ENCODE peak calls at places on chromosome 7, in ten cellular contexts. Q is lower leg skin; V is CD8-positive, alpha-beta T cell; P is A549; Y is heart left ventricle; J is astrocyte of the spinal cord; B is transverse colon; U is BJ; Z is fibroblast of lung; F is fibroblast of pulmonary artery. T is an unnamed sample.

GRCh38 chr7:29158748-29159147 is 12.4 kb upstream of the CPVL start:
- DNase-seq in Y (no peak), Z (no peak), V (no peak), P (no peak), Q (no peak), F (no peak), U (no peak), B (no peak), J (no peak), T (no peak)

GRCh38 chr7:141975806-141976523 is 2.4 kb upstream of the TAS2R38 start:
- DNase-seq in V (peak; percentile 47), P (peak; percentile 79), Z (peak; percentile 36), Y (peak; percentile 42), J (peak; percentile 60), U (no peak), B (peak; percentile 83), F (peak; percentile 29), Q (peak; percentile 30), T (no peak)

GRCh38 chr7:41570766-41571165 is 132.1 kb downstream of the INHBA start:
- DNase-seq in V (no peak), Y (no peak), P (no peak), U (no peak), B (no peak), Z (no peak), J (no peak), F (no peak), Q (no peak), T (no peak)

GRCh38 chr7:8303904-8304528 is 42.0 kb upstream of the ICA1 start:
- DNase-seq in V (no peak), Z (no peak), Q (no peak), F (no peak), B (no peak), Y (no peak), U (no peak), P (peak; percentile 10), J (no peak), T (no peak)

GRCh38 chr7:74587435-74588126 is 69.9 kb upstream of the GTF2I start:
- DNase-seq in Y (peak; percentile 88), B (peak; percentile 81), V (no peak), U (peak; percentile 65), Q (peak; percentile 79), F (peak; percentile 94), J (peak; percentile 90), Z (peak; percentile 91), P (peak; percentile 96), T (peak; percentile 37)

GRCh38 chr7:20172736-20173334 is 44.3 kb downstream of the MACC1 start:
- DNase-seq in Z (peak; percentile 57), Y (no peak), P (peak; percentile 61), F (peak; percentile 66), U (no peak), J (peak; percentile 66), B (peak; percentile 62), Q (peak; percentile 32), V (no peak), T (no peak)

GRCh38 chr7:18762189-18762588 is 266.6 kb downstream of the HDAC9 start:
- DNase-seq in P (no peak), Y (no peak), B (no peak), Z (peak; percentile 95), J (peak; percentile 85), Q (no peak), U (no peak), F (peak; percentile 87), V (no peak), T (no peak)

GRCh38 chr7:47344171-47344955 is 237.5 kb downstream of the TNS3 start:
- DNase-seq in U (no peak), J (no peak), P (no peak), Y (no peak), F (no peak), Z (no peak), Q (no peak), B (peak; percentile 3), V (no peak), T (no peak)

GRCh38 chr7:84855758-84856157 is 331.1 kb downstream of the SEMA3D start:
- DNase-seq in Q (no peak), Y (no peak), J (no peak), U (no peak), V (no peak), P (no peak), F (no peak), B (no peak), Z (no peak), T (no peak)

GRCh38 chr7:135878284-135878683 is 98.9 kb downstream of the MTPN start:
- DNase-seq in F (no peak), Q (no peak), Z (no peak), V (no peak), Y (no peak), B (no peak), U (no peak), P (no peak), J (no peak), T (no peak)

GRCh38 chr7:135335628-135336139 is 102.0 kb downstream of the STRA8 start:
- DNase-seq in P (peak; percentile 69), Q (peak; percentile 51), F (peak; percentile 78), Z (peak; percentile 54), J (peak; percentile 59), Y (peak; percentile 48), B (peak; percentile 71), U (no peak), V (peak; percentile 3), T (no peak)

GRCh38 chr7:149868638-149869290 is 5.0 kb upstream of the ATP6V0E2 start:
- DNase-seq in Y (no peak), F (no peak), V (no peak), Z (no peak), U (no peak), B (no peak), Q (no peak), J (no peak), P (no peak), T (no peak)

GRCh38 chr7:102841290-102841689 is 71.5 kb upstream of the LRRC17 start:
- DNase-seq in V (no peak), F (peak; percentile 54), Z (peak; percentile 66), Q (no peak), J (peak; percentile 83), P (no peak), U (no peak), B (no peak), Y (no peak), T (no peak)

GRCh38 chr7:36303202-36304098 is 86.2 kb upstream of the ANLN start:
- DNase-seq in Y (peak; percentile 95), V (no peak), Q (peak; percentile 90), U (peak; percentile 87), J (peak; percentile 92), B (peak; percentile 54), F (peak; percentile 94), P (peak; percentile 66), Z (peak; percentile 90), T (peak; percentile 88)

GRCh38 chr7:22762866-22763265 is 35.9 kb downstream of the IL6 start:
- DNase-seq in B (no peak), P (no peak), U (no peak), F (no peak), Y (no peak), V (no peak), Q (no peak), Z (no peak), J (no peak), T (no peak)

GRCh38 chr7:105715528-105715927 is 134.2 kb upstream of the EFCAB10 start:
- DNase-seq in B (no peak), Q (no peak), P (no peak), F (no peak), Z (no peak), V (no peak), Y (no peak), J (no peak), U (no peak), T (no peak)

GRCh38 chr7:131071786-131072504 is 255.7 kb upstream of the MKLN1 start:
- DNase-seq in Y (peak; percentile 72), F (peak; percentile 91), Q (no peak), V (no peak), Z (peak; percentile 90), P (no peak), J (peak; percentile 88), U (no peak), B (peak; percentile 27), T (no peak)
- TF ChIP-seq CTCF in Y (peak; percentile 40), F (peak; percentile 40), Q (no peak), V (peak; percentile 50), Z (peak; percentile 30), P (peak; percentile 46), J (peak; percentile 35), U (no peak), B (peak; percentile 46), T (peak; percentile 16)

DNA sequence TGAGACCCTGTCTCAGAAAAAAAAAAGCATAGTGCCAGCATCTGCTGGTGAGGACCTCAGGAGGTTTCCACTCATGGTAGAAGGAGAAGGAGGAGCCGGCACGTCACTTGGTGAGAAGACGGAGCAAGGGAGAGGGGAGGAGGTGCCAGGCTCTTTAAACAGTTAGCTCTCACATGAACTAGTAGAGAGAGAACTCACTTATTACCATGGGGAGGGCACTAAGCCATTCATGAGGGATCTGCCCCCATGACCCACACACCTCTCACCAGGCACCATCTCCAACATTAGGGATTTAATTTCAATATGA is 62.9 kb upstream of the VKORC1L1 start:
- DNase-seq in J (no peak), Y (no peak), V (no peak), B (no peak), Z (no peak), Q (no peak), U (no peak), F (no peak), P (no peak), T (no peak)
- H3K4me3 ChIP-seq in J (no peak overlapping the region), Y (no peak overlapping the region), V (no peak overlapping the region), B (no peak overlapping the region), Z (no peak overlapping the region), Q (no peak overlapping the region), U (no peak overlapping the region), F (no peak overlapping the region), P (no peak overlapping the region), T (no peak overlapping the region)

GRCh38 chr7:68805159-68805558 is 793.1 kb upstream of the AUTS2 start:
- DNase-seq in P (no peak), U (no peak), Y (no peak), J (no peak), V (no peak), B (no peak), Z (no peak), F (no peak), Q (no peak), T (no peak)

DNA sequence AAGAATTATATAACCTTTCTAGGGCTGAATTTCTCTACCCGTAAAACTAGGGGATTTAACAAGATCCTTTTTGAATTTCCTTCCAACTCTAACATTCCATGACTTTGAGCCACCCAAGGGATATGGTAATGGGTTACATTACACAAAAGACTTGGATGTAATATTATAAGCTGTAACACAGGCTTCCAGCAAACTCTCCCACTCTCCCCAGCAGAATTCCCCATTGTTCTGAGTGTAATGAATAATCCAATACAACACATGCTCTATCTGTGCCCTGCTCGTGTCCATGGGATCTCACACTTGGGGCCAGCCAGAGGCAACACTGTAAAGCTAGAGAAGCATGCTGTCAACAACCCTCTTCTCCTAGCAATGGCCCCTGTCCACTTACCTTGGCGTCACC is 790.6 kb upstream of the AUTS2 start:
- DNase-seq in U (no peak), F (no peak), Z (no peak), J (no peak), V (no peak), Q (no peak), Y (no peak), B (no peak), P (no peak), T (no peak)
- TF ChIP-seq CTCF in U (no peak), F (no peak), Z (no peak), J (no peak), V (no peak), Q (no peak), Y (no peak), B (no peak), P (no peak), T (no peak)

DNA sequence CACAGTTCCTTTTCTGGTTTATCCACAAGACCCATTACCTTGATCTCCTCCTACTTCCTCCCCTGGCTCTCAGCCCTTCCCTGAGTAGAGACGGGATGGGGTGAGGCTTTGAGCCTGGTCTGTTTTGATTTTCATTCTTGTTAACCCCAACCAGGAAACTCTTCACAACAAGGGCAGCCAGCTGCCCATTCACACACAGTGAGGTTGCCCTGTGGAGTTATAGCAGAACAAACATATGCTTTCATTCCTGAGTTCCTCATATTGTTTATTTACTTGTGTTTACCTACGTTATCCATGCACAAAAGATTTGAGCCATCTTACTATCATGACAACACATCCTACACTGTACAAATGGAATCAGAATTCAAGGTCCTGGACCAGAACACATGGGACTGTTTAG is 21.8 kb upstream of the BMPER start:
- DNase-seq in F (no peak), V (no peak), U (no peak), J (no peak), P (no peak), Q (no peak), Z (no peak), B (no peak), Y (no peak), T (no peak)
- H3K4me3 ChIP-seq in F (no peak overlapping the region), V (no peak overlapping the region), U (no peak overlapping the region), J (no peak overlapping the region), P (no peak overlapping the region), Q (no peak overlapping the region), Z (no peak overlapping the region), B (no peak overlapping the region), Y (no peak overlapping the region), T (no peak overlapping the region)